ENCODE peak calls at places on chromosomes 16 and 17, in eight cellular contexts. U is psoas muscle, N is esophagus muscularis mucosa, W is endodermal cell, D is left ventricle myocardium inferior, X is SJCRH30, E is PC-3, J is neural progenitor cell. B is an unnamed sample.
A peak's percentile ranks its signal among the peaks of the same experiment; 100 is the strongest.

GRCh38 chr16:68995011-68995504 is 110.4 kb upstream of the HAS3 start:
- DNase-seq in U (no peak), N (peak; percentile 39), W (peak; percentile 61), D (no peak), X (peak; percentile 17), E (peak; percentile 70), J (peak; percentile 59), B (no peak)

GRCh38 chr17:13513039-13513405 is 88.7 kb downstream of the HS3ST3A1 start:
- DNase-seq in U (no peak), N (no peak), W (no peak), D (no peak), X (no peak), E (peak; percentile 64), J (no peak), B (peak; percentile 20)

GRCh38 chr16:2507052-2507678 is 6.6 kb upstream of the ATP6V0C start:
- DNase-seq in U (no peak), N (no peak), W (no peak), D (peak; percentile 53), X (peak; percentile 43), E (no peak), J (no peak), B (no peak)

GRCh38 chr17:35731239-35731931 is at the start of gene RASL10B:
- DNase-seq in U (peak; percentile 68), N (peak; percentile 90), W (peak; percentile 96), D (peak; percentile 60), X (peak; percentile 77), E (no peak), J (peak; percentile 85), B (peak; percentile 48)

GRCh38 chr16:46573008-46573833 is 48.0 kb downstream of the SHCBP1 start:
- DNase-seq in U (no peak), N (no peak), W (peak; percentile 72), D (no peak), X (peak; percentile 54), E (peak; percentile 58), J (no peak), B (no peak)

GRCh38 chr16:71882505-71883192 is 1.3 kb downstream of the ZNF821 start:
- DNase-seq in U (no peak), N (peak; percentile 94), W (peak; percentile 86), D (no peak), X (peak; percentile 41), E (peak; percentile 81), J (peak; percentile 86), B (no peak)

GRCh38 chr17:46935658-46936266 is 12.8 kb downstream of the GOSR2 start:
- DNase-seq in U (no peak), N (no peak), W (no peak), D (no peak), X (no peak), E (no peak), J (no peak), B (peak; percentile 30)

GRCh38 chr17:76934561-76935320 is 66.5 kb downstream of the MGAT5B start:
- DNase-seq in U (no peak), N (no peak), W (no peak), D (no peak), X (no peak), E (peak; percentile 10), J (no peak), B (no peak)

GRCh38 chr17:2883544-2884203 is 87.4 kb downstream of the RAP1GAP2 start:
- DNase-seq in U (no peak), N (no peak), W (peak; percentile 86), D (peak; percentile 38), X (peak; percentile 68), E (peak; percentile 70), J (no peak), B (peak; percentile 50)

GRCh38 chr17:69967910-69968411 is 107.1 kb upstream of the KCNJ16 start:
- DNase-seq in U (no peak), N (no peak), W (no peak), D (no peak), X (no peak), E (no peak), J (no peak), B (no peak)

GRCh38 chr17:78661092-78661770 is 84.0 kb upstream of the DNAH17 start:
- DNase-seq in U (no peak), N (no peak), W (no peak), D (no peak), X (peak; percentile 84), E (peak; percentile 92), J (no peak), B (no peak)

GRCh38 chr17:60352071-60352470 is 39.9 kb downstream of the USP32 start:
- DNase-seq in U (no peak), N (no peak), W (no peak), D (no peak), X (no peak), E (no peak), J (no peak), B (no peak)

GRCh38 chr17:68428498-68429172 is 28.7 kb downstream of the WIPI1 start:
- DNase-seq in U (no peak), N (no peak), W (no peak), D (no peak), X (no peak), E (no peak), J (no peak), B (no peak)

GRCh38 chr16:64951193-64951592 is 170.7 kb downstream of the CDH11 start:
- DNase-seq in U (no peak), N (no peak), W (no peak), D (no peak), X (no peak), E (no peak), J (no peak), B (no peak)

GRCh38 chr16:58471209-58471975 is 28.6 kb upstream of the NDRG4 start:
- DNase-seq in U (no peak), N (no peak), W (peak; percentile 82), D (no peak), X (no peak), E (no peak), J (no peak), B (no peak)

GRCh38 chr16:17346774-17347569 is 123.8 kb downstream of the XYLT1 start:
- DNase-seq in U (no peak), N (no peak), W (no peak), D (no peak), X (no peak), E (no peak), J (no peak), B (no peak)

GRCh38 chr16:3825103-3825502 is 55.4 kb downstream of the CREBBP start:
- DNase-seq in U (no peak), N (no peak), W (no peak), D (no peak), X (no peak), E (peak; percentile 56), J (no peak), B (no peak)
- H3K4me1 ChIP-seq in U (peaks cover 84% of the 10 kb centered on the region), N (peaks cover 94% of the 10 kb centered on the region), W (no peaks in the 10 kb centered on the region), D (peaks cover 96% of the 10 kb centered on the region), X (peaks cover 10% of the 10 kb centered on the region), E (peaks cover 27% of the 10 kb centered on the region), J (peaks cover 23% of the 10 kb centered on the region), B (peaks cover 58% of the 10 kb centered on the region)

GRCh38 chr17:40558300-40558584 is 7.0 kb downstream of the CCR7 start:
- DNase-seq in U (no peak), N (no peak), W (peak; percentile 32), D (no peak), X (no peak), E (no peak), J (no peak), B (no peak)
- H3K4me1 ChIP-seq in U (peaks cover 7% of the 10 kb centered on the region), N (peaks cover 73% of the 10 kb centered on the region), W (no peaks in the 10 kb centered on the region), D (peaks cover 79% of the 10 kb centered on the region), X (peaks cover 28% of the 10 kb centered on the region), E (peaks cover 6% of the 10 kb centered on the region), J (peaks cover 16% of the 10 kb centered on the region), B (peaks cover 75% of the 10 kb centered on the region)

GRCh38 chr17:4738136-4739121 is 1.2 kb upstream of the ZMYND15 start:
- DNase-seq in U (no peak), N (no peak), W (peak; percentile 71), D (no peak), X (no peak), E (peak; percentile 43), J (peak; percentile 33), B (no peak)
- H3K4me1 ChIP-seq in U (peaks cover 7% of the 10 kb centered on the region), N (peaks cover 19% of the 10 kb centered on the region), W (peaks cover 5% of the 10 kb centered on the region), D (peaks cover 18% of the 10 kb centered on the region), X (no peaks in the 10 kb centered on the region), E (peaks cover 6% of the 10 kb centered on the region), J (peaks cover 3% of the 10 kb centered on the region), B (peaks cover 2% of the 10 kb centered on the region)

GRCh38 chr16:4390266-4391260 is 18.9 kb downstream of the VASN start:
- DNase-seq in U (no peak), N (no peak), W (peak; percentile 80), D (no peak), X (no peak), E (no peak), J (peak; percentile 50), B (no peak)

GRCh38 chr16:4386951-4387565 is 15.4 kb downstream of the VASN start:
- DNase-seq in U (no peak), N (no peak), W (peak; percentile 33), D (no peak), X (no peak), E (no peak), J (no peak), B (no peak)

GRCh38 chr16:4387769-4388168 is 16.1 kb downstream of the VASN start:
- DNase-seq in U (no peak), N (no peak), W (peak; percentile 45), D (no peak), X (no peak), E (no peak), J (no peak), B (no peak)

GRCh38 chr16:4388275-4389021 is 16.8 kb downstream of the VASN start:
- DNase-seq in U (no peak), N (no peak), W (peak; percentile 77), D (peak; percentile 51), X (peak; percentile 47), E (no peak), J (no peak), B (peak; percentile 67)

GRCh38 chr16:4389051-4389955 is 17.7 kb downstream of the VASN start:
- DNase-seq in U (no peak), N (no peak), W (peak; percentile 61), D (peak; percentile 35), X (peak; percentile 76), E (no peak), J (no peak), B (peak; percentile 46)
- H3K4me1 ChIP-seq in U (peaks cover 3% of the 10 kb centered on the region), N (peaks cover 71% of the 10 kb centered on the region), W (no peaks in the 10 kb centered on the region), D (peaks cover 85% of the 10 kb centered on the region), X (peaks cover 29% of the 10 kb centered on the region), E (no peaks in the 10 kb centered on the region), J (peaks cover 51% of the 10 kb centered on the region), B (peaks cover 38% of the 10 kb centered on the region)

GRCh38 chr17:57447357-57448019 is 191.2 kb downstream of the MSI2 start:
- DNase-seq in U (no peak), N (no peak), W (no peak), D (no peak), X (no peak), E (no peak), J (no peak), B (no peak)
- H3K4me1 ChIP-seq in U (peaks cover 28% of the 10 kb centered on the region), N (peaks cover 13% of the 10 kb centered on the region), W (peaks cover 10% of the 10 kb centered on the region), D (peaks cover 48% of the 10 kb centered on the region), X (peaks cover 27% of the 10 kb centered on the region), E (peaks cover 28% of the 10 kb centered on the region), J (peaks cover 36% of the 10 kb centered on the region), B (peaks cover 22% of the 10 kb centered on the region)

GRCh38 chr16:51184702-51185433 is 33.8 kb upstream of the SALL1 start:
- DNase-seq in U (no peak), N (no peak), W (no peak), D (no peak), X (no peak), E (no peak), J (peak; percentile 27), B (no peak)
- H3K4me1 ChIP-seq in U (no peaks in the 10 kb centered on the region), N (no peaks in the 10 kb centered on the region), W (peaks cover 21% of the 10 kb centered on the region), D (no peaks in the 10 kb centered on the region), X (no peaks in the 10 kb centered on the region), E (no peaks in the 10 kb centered on the region), J (peaks cover 41% of the 10 kb centered on the region), B (no peaks in the 10 kb centered on the region)